ENCODE peak calls at places on chromosomes 16 and 17, in ten cellular contexts. One of them, this sample, is unnamed.

GRCh38 chr16:8869212-8869987 is 594 bp upstream of the CARHSP1 start:
- DNase-seq in CD8-positive, alpha-beta T cell: no peak
- DNase-seq in SK-N-SH: peak; percentile 78
- DNase-seq in CD4-positive, alpha-beta T cell: no peak
- DNase-seq in GM10248: no peak
- DNase-seq in cardiac fibroblast: no peak
- DNase-seq in ovary: no peak
- DNase-seq in heart left ventricle: no peak
- DNase-seq in endothelial cell of umbilical vein: no peak
- DNase-seq in fibroblast of mammary gland: no peak
- DNase-seq in this sample: no peak

GRCh38 chr17:67156269-67157199 is 88.5 kb downstream of the HELZ start:
- DNase-seq in GM10248: no peak
- DNase-seq in heart left ventricle: no peak
- DNase-seq in CD8-positive, alpha-beta T cell: no peak
- DNase-seq in CD4-positive, alpha-beta T cell: no peak
- DNase-seq in SK-N-SH: no peak
- DNase-seq in endothelial cell of umbilical vein: no peak
- DNase-seq in ovary: no peak
- DNase-seq in fibroblast of mammary gland: peak; percentile 37
- DNase-seq in cardiac fibroblast: peak; percentile 15
- DNase-seq in this sample: no peak

GRCh38 chr16:78291642-78292041 is 192.2 kb downstream of the WWOX start:
- DNase-seq in cardiac fibroblast: no peak
- DNase-seq in endothelial cell of umbilical vein: no peak
- DNase-seq in fibroblast of mammary gland: no peak
- DNase-seq in CD8-positive, alpha-beta T cell: no peak
- DNase-seq in SK-N-SH: no peak
- DNase-seq in GM10248: no peak
- DNase-seq in CD4-positive, alpha-beta T cell: no peak
- DNase-seq in heart left ventricle: no peak
- DNase-seq in ovary: peak; percentile 26
- DNase-seq in this sample: no peak

GRCh38 chr17:41773190-41773588 is 13.3 kb downstream of the JUP start:
- DNase-seq in cardiac fibroblast: peak; percentile 84
- DNase-seq in ovary: peak; percentile 75
- DNase-seq in CD4-positive, alpha-beta T cell: no peak
- DNase-seq in SK-N-SH: peak; percentile 71
- DNase-seq in endothelial cell of umbilical vein: peak; percentile 91
- DNase-seq in GM10248: no peak
- DNase-seq in fibroblast of mammary gland: peak; percentile 86
- DNase-seq in CD8-positive, alpha-beta T cell: no peak
- DNase-seq in heart left ventricle: peak; percentile 79
- DNase-seq in this sample: peak; percentile 63

GRCh38 chr17:39628655-39629493 is 2.1 kb downstream of the PPP1R1B start:
- DNase-seq in CD8-positive, alpha-beta T cell: no peak
- DNase-seq in heart left ventricle: no peak
- DNase-seq in ovary: no peak
- DNase-seq in endothelial cell of umbilical vein: no peak
- DNase-seq in fibroblast of mammary gland: no peak
- DNase-seq in CD4-positive, alpha-beta T cell: no peak
- DNase-seq in SK-N-SH: no peak
- DNase-seq in cardiac fibroblast: no peak
- DNase-seq in GM10248: no peak
- DNase-seq in this sample: no peak

GRCh38 chr17:41271858-41272257 is 3.6 kb upstream of the KRTAP9-7 start:
- DNase-seq in fibroblast of mammary gland: no peak
- DNase-seq in SK-N-SH: no peak
- DNase-seq in CD4-positive, alpha-beta T cell: no peak
- DNase-seq in cardiac fibroblast: no peak
- DNase-seq in GM10248: no peak
- DNase-seq in heart left ventricle: no peak
- DNase-seq in endothelial cell of umbilical vein: no peak
- DNase-seq in CD8-positive, alpha-beta T cell: no peak
- DNase-seq in ovary: no peak
- DNase-seq in this sample: no peak

GRCh38 chr17:13626703-13627102 is 25.0 kb upstream of the HS3ST3A1 start:
- DNase-seq in ovary: no peak
- DNase-seq in heart left ventricle: no peak
- DNase-seq in cardiac fibroblast: peak; percentile 19
- DNase-seq in CD8-positive, alpha-beta T cell: no peak
- DNase-seq in endothelial cell of umbilical vein: no peak
- DNase-seq in fibroblast of mammary gland: peak; percentile 87
- DNase-seq in SK-N-SH: no peak
- DNase-seq in GM10248: no peak
- DNase-seq in CD4-positive, alpha-beta T cell: no peak
- DNase-seq in this sample: no peak

GRCh38 chr16:88376835-88377726 is 5.7 kb upstream of the ZNF469 start:
- DNase-seq in endothelial cell of umbilical vein: no peak
- DNase-seq in fibroblast of mammary gland: peak; percentile 29
- DNase-seq in CD8-positive, alpha-beta T cell: no peak
- DNase-seq in CD4-positive, alpha-beta T cell: no peak
- DNase-seq in cardiac fibroblast: peak; percentile 31
- DNase-seq in GM10248: no peak
- DNase-seq in ovary: no peak
- DNase-seq in heart left ventricle: no peak
- DNase-seq in SK-N-SH: peak; percentile 59
- DNase-seq in this sample: no peak

GRCh38 chr17:32323784-32324590 is 18.0 kb downstream of the C17orf75 start:
- DNase-seq in GM10248: no peak
- DNase-seq in CD8-positive, alpha-beta T cell: no peak
- DNase-seq in heart left ventricle: no peak
- DNase-seq in CD4-positive, alpha-beta T cell: no peak
- DNase-seq in fibroblast of mammary gland: no peak
- DNase-seq in endothelial cell of umbilical vein: peak; percentile 16
- DNase-seq in SK-N-SH: peak; percentile 50
- DNase-seq in ovary: no peak
- DNase-seq in cardiac fibroblast: no peak
- DNase-seq in this sample: no peak

GRCh38 chr17:33234930-33235685 is 58.0 kb downstream of the ASIC2 start:
- DNase-seq in GM10248: no peak
- DNase-seq in endothelial cell of umbilical vein: peak; percentile 53
- DNase-seq in fibroblast of mammary gland: peak; percentile 97
- DNase-seq in heart left ventricle: peak; percentile 36
- DNase-seq in CD8-positive, alpha-beta T cell: no peak
- DNase-seq in ovary: peak; percentile 78
- DNase-seq in SK-N-SH: peak; percentile 24
- DNase-seq in cardiac fibroblast: peak; percentile 87
- DNase-seq in CD4-positive, alpha-beta T cell: no peak
- DNase-seq in this sample: no peak

GRCh38 chr17:50219345-50219744 is 17.9 kb upstream of the COL1A1 start:
- DNase-seq in fibroblast of mammary gland: peak; percentile 90
- DNase-seq in SK-N-SH: no peak
- DNase-seq in CD4-positive, alpha-beta T cell: no peak
- DNase-seq in CD8-positive, alpha-beta T cell: no peak
- DNase-seq in GM10248: no peak
- DNase-seq in ovary: no peak
- DNase-seq in cardiac fibroblast: peak; percentile 76
- DNase-seq in endothelial cell of umbilical vein: no peak
- DNase-seq in heart left ventricle: no peak
- DNase-seq in this sample: no peak

GRCh38 chr16:75491876-75492275 is 3.4 kb downstream of the CHST6 start:
- DNase-seq in CD4-positive, alpha-beta T cell: no peak
- DNase-seq in CD8-positive, alpha-beta T cell: no peak
- DNase-seq in endothelial cell of umbilical vein: no peak
- DNase-seq in cardiac fibroblast: no peak
- DNase-seq in ovary: no peak
- DNase-seq in GM10248: no peak
- DNase-seq in fibroblast of mammary gland: no peak
- DNase-seq in SK-N-SH: peak; percentile 92
- DNase-seq in heart left ventricle: no peak
- DNase-seq in this sample: no peak

GRCh38 chr17:76558210-76559095 is 18.6 kb downstream of the PRCD start:
- DNase-seq in endothelial cell of umbilical vein: peak; percentile 48
- DNase-seq in CD4-positive, alpha-beta T cell: no peak
- DNase-seq in SK-N-SH: peak; percentile 69
- DNase-seq in ovary: no peak
- DNase-seq in heart left ventricle: no peak
- DNase-seq in cardiac fibroblast: no peak
- DNase-seq in GM10248: no peak
- DNase-seq in CD8-positive, alpha-beta T cell: no peak
- DNase-seq in fibroblast of mammary gland: no peak
- DNase-seq in this sample: no peak

GRCh38 chr17:29010129-29010528 is 4.3 kb upstream of the SEZ6 start:
- DNase-seq in fibroblast of mammary gland: no peak
- DNase-seq in CD8-positive, alpha-beta T cell: no peak
- DNase-seq in CD4-positive, alpha-beta T cell: no peak
- DNase-seq in heart left ventricle: no peak
- DNase-seq in GM10248: no peak
- DNase-seq in ovary: no peak
- DNase-seq in cardiac fibroblast: no peak
- DNase-seq in SK-N-SH: no peak
- DNase-seq in endothelial cell of umbilical vein: no peak
- DNase-seq in this sample: no peak

GRCh38 chr16:89716493-89716892 is 4.2 kb downstream of the VPS9D1 start:
- DNase-seq in heart left ventricle: no peak
- DNase-seq in fibroblast of mammary gland: no peak
- DNase-seq in CD8-positive, alpha-beta T cell: no peak
- DNase-seq in cardiac fibroblast: no peak
- DNase-seq in ovary: no peak
- DNase-seq in GM10248: no peak
- DNase-seq in CD4-positive, alpha-beta T cell: no peak
- DNase-seq in SK-N-SH: no peak
- DNase-seq in endothelial cell of umbilical vein: no peak
- DNase-seq in this sample: no peak

GRCh38 chr17:29722411-29723198 is 99.9 kb upstream of the CORO6 start:
- DNase-seq in CD4-positive, alpha-beta T cell: peak; percentile 15
- DNase-seq in SK-N-SH: peak; percentile 39
- DNase-seq in ovary: no peak
- DNase-seq in fibroblast of mammary gland: peak; percentile 93
- DNase-seq in heart left ventricle: peak; percentile 68
- DNase-seq in GM10248: peak; percentile 69
- DNase-seq in endothelial cell of umbilical vein: peak; percentile 84
- DNase-seq in cardiac fibroblast: peak; percentile 97
- DNase-seq in CD8-positive, alpha-beta T cell: peak; percentile 67
- DNase-seq in this sample: no peak

GRCh38 chr16:58026139-58026704 is 668 bp downstream of the MMP15 start:
- DNase-seq in CD8-positive, alpha-beta T cell: no peak
- DNase-seq in GM10248: no peak
- DNase-seq in fibroblast of mammary gland: peak; percentile 28
- DNase-seq in CD4-positive, alpha-beta T cell: no peak
- DNase-seq in endothelial cell of umbilical vein: peak; percentile 56
- DNase-seq in ovary: peak; percentile 57
- DNase-seq in SK-N-SH: peak; percentile 81
- DNase-seq in heart left ventricle: peak; percentile 64
- DNase-seq in cardiac fibroblast: peak; percentile 57
- DNase-seq in this sample: peak; percentile 60

DNA sequence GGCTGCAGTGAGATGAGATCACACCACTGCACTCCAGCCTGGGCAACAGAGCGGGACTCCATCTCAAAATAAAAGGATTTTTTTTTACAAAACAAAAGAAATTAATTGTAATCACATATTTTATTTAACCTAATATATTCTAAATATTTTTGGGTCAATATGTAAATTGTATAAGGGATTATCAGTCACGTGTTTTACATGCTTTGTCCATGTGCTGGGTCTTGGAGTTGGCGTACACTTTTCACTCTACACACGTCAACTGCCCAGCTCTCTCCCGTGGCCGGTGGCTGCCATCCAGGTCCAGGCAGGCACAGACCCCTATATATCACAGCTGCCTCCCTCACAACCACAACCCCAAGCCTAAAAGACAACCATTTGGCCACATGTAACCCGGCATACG is 68.1 kb downstream of the RBFOX3 start:
- DNase-seq in CD8-positive, alpha-beta T cell: no peak
- DNase-seq in GM10248: no peak
- DNase-seq in CD4-positive, alpha-beta T cell: no peak
- DNase-seq in SK-N-SH: no peak
- DNase-seq in fibroblast of mammary gland: no peak
- DNase-seq in endothelial cell of umbilical vein: no peak
- DNase-seq in ovary: no peak
- DNase-seq in heart left ventricle: no peak
- DNase-seq in cardiac fibroblast: no peak
- DNase-seq in this sample: no peak
- TF ChIP-seq CTCF in CD8-positive, alpha-beta T cell: no peak
- TF ChIP-seq CTCF in GM10248: no peak
- TF ChIP-seq CTCF in CD4-positive, alpha-beta T cell: no peak
- TF ChIP-seq CTCF in SK-N-SH: no peak
- TF ChIP-seq CTCF in fibroblast of mammary gland: no peak
- TF ChIP-seq CTCF in endothelial cell of umbilical vein: no peak
- TF ChIP-seq CTCF in ovary: no peak
- TF ChIP-seq CTCF in heart left ventricle: no peak
- TF ChIP-seq CTCF in cardiac fibroblast: no peak
- TF ChIP-seq CTCF in this sample: no peak

DNA sequence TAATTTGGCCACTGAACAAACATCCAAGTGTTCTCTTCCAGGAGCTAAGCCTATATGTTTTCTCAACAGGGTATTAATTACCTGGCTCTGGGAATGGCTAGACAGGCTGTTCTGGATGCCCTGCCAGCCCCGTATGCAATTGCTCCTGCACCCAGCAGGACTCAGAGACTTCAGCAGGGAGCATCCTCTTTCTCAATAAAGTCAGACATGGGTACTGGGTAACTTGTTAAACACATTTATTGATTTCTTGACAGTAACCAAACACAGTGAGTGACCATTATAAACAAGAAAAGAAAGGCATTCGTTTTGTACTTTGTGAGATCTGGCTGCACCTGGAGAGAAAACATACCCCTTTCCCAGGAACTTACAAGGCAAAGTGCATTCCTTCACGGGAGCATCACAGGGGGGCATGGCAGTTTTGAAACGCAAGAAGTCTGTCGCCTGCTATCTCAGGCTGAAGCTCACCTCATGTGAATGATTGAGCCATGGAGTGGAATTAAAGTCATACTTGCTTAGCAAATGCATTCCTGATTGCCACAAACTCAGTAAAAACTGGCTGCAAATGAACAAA is 369.8 kb downstream of the UTP18 start:
- DNase-seq in fibroblast of mammary gland: no peak
- DNase-seq in ovary: no peak
- DNase-seq in heart left ventricle: no peak
- DNase-seq in CD4-positive, alpha-beta T cell: no peak
- DNase-seq in endothelial cell of umbilical vein: no peak
- DNase-seq in GM10248: no peak
- DNase-seq in CD8-positive, alpha-beta T cell: no peak
- DNase-seq in SK-N-SH: no peak
- DNase-seq in cardiac fibroblast: no peak
- DNase-seq in this sample: no peak
- TF ChIP-seq CTCF in fibroblast of mammary gland: no peak
- TF ChIP-seq CTCF in ovary: no peak
- TF ChIP-seq CTCF in heart left ventricle: no peak
- TF ChIP-seq CTCF in CD4-positive, alpha-beta T cell: no peak
- TF ChIP-seq CTCF in endothelial cell of umbilical vein: no peak
- TF ChIP-seq CTCF in GM10248: no peak
- TF ChIP-seq CTCF in CD8-positive, alpha-beta T cell: no peak
- TF ChIP-seq CTCF in SK-N-SH: no peak
- TF ChIP-seq CTCF in cardiac fibroblast: no peak
- TF ChIP-seq CTCF in this sample: no peak

GRCh38 chr17:34306466-34306865 is 12.8 kb upstream of the CCL8 start:
- DNase-seq in SK-N-SH: peak; percentile 32
- DNase-seq in ovary: no peak
- DNase-seq in CD8-positive, alpha-beta T cell: no peak
- DNase-seq in heart left ventricle: no peak
- DNase-seq in fibroblast of mammary gland: peak; percentile 92
- DNase-seq in endothelial cell of umbilical vein: peak; percentile 75
- DNase-seq in CD4-positive, alpha-beta T cell: no peak
- DNase-seq in GM10248: no peak
- DNase-seq in cardiac fibroblast: peak; percentile 89
- DNase-seq in this sample: no peak
- TF ChIP-seq CTCF in SK-N-SH: peak; percentile 75
- TF ChIP-seq CTCF in ovary: no peak
- TF ChIP-seq CTCF in CD8-positive, alpha-beta T cell: no peak
- TF ChIP-seq CTCF in heart left ventricle: no peak
- TF ChIP-seq CTCF in fibroblast of mammary gland: peak; percentile 79
- TF ChIP-seq CTCF in endothelial cell of umbilical vein: peak; percentile 57
- TF ChIP-seq CTCF in CD4-positive, alpha-beta T cell: no peak
- TF ChIP-seq CTCF in GM10248: no peak
- TF ChIP-seq CTCF in cardiac fibroblast: peak; percentile 47
- TF ChIP-seq CTCF in this sample: no peak

GRCh38 chr17:78144146-78144719 is 2.0 kb upstream of the C17orf99 start:
- DNase-seq in GM10248: no peak
- DNase-seq in endothelial cell of umbilical vein: peak; percentile 79
- DNase-seq in CD4-positive, alpha-beta T cell: no peak
- DNase-seq in cardiac fibroblast: peak; percentile 97
- DNase-seq in fibroblast of mammary gland: peak; percentile 86
- DNase-seq in heart left ventricle: peak; percentile 88
- DNase-seq in CD8-positive, alpha-beta T cell: no peak
- DNase-seq in SK-N-SH: peak; percentile 73
- DNase-seq in ovary: peak; percentile 92
- DNase-seq in this sample: peak; percentile 65
- TF ChIP-seq CTCF in GM10248: no peak
- TF ChIP-seq CTCF in endothelial cell of umbilical vein: no peak
- TF ChIP-seq CTCF in CD4-positive, alpha-beta T cell: no peak
- TF ChIP-seq CTCF in cardiac fibroblast: no peak
- TF ChIP-seq CTCF in fibroblast of mammary gland: no peak
- TF ChIP-seq CTCF in heart left ventricle: no peak
- TF ChIP-seq CTCF in CD8-positive, alpha-beta T cell: no peak
- TF ChIP-seq CTCF in SK-N-SH: no peak
- TF ChIP-seq CTCF in ovary: no peak
- TF ChIP-seq CTCF in this sample: no peak